ENCODE peak calls at places on chromosomes 6 and 20, in four cellular contexts. C is HL-60, E is K562, F is GM12878. Y is an unnamed sample.

GRCh38 chr6:1363729-1364572 is 25.4 kb upstream of the FOXF2 start:
- DNase-seq in C (peak), E (no peak), F (no peak), Y (no peak)

GRCh38 chr20:38085031-38085430 is 51.5 kb downstream of the RPRD1B start:
- DNase-seq in C (no peak), E (no peak), F (no peak), Y (no peak)

GRCh38 chr6:138293428-138293827 is 75.1 kb upstream of the PBOV1 start:
- DNase-seq in C (no peak), F (no peak), E (no peak), Y (no peak)

GRCh38 chr6:52696418-52696817 is 25.5 kb downstream of the TMEM14A start:
- DNase-seq in C (no peak), E (no peak), F (no peak), Y (no peak)

GRCh38 chr6:41901882-41902519 is 6.8 kb upstream of the USP49 start:
- DNase-seq in F (no peak), C (peak), E (peak), Y (peak)

GRCh38 chr20:934186-934840 is 18.2 kb upstream of the ANGPT4 start:
- DNase-seq in F (no peak), C (no peak), E (no peak), Y (no peak)

GRCh38 chr6:9482030-9482731 is 932.7 kb downstream of the TFAP2A start:
- DNase-seq in C (no peak), E (no peak), F (no peak), Y (no peak)

GRCh38 chr20:45311589-45312211 is 3.6 kb upstream of the MATN4 start:
- DNase-seq in F (no peak), E (peak), C (peak), Y (peak)

GRCh38 chr6:35417979-35418661 is 34.0 kb upstream of the FANCE start:
- DNase-seq in C (peak), E (no peak), F (no peak), Y (no peak)

GRCh38 chr6:1182722-1183521 is 129.0 kb upstream of the FOXQ1 start:
- DNase-seq in E (no peak), F (no peak), C (no peak), Y (no peak)

GRCh38 chr6:118644007-118644406 is 7.4 kb downstream of the CEP85L start:
- DNase-seq in F (no peak), E (no peak), C (no peak), Y (no peak)

GRCh38 chr6:118350881-118351430 is 197.1 kb upstream of the PLN start:
- DNase-seq in E (no peak), C (no peak), F (no peak), Y (no peak)

GRCh38 chr6:11236351-11236750 is 3.9 kb upstream of the NEDD9 start:
- DNase-seq in F (peak), C (no peak), E (no peak), Y (no peak)

GRCh38 chr6:138593100-138593877 is 94.0 kb upstream of the NHSL1 start:
- DNase-seq in F (peak), C (peak), E (no peak), Y (peak)

GRCh38 chr20:44648068-44648467 is 3.4 kb downstream of the ADA start:
- DNase-seq in E (no peak), F (no peak), C (no peak), Y (no peak)

GRCh38 chr6:98877250-98877649 is 42.9 kb downstream of the POU3F2 start:
- DNase-seq in F (no peak), C (no peak), E (no peak), Y (no peak)

GRCh38 chr6:107495196-107495643 is 5.3 kb downstream of the SOBP start:
- DNase-seq in F (no peak), C (no peak), E (no peak), Y (no peak)

GRCh38 chr20:32898721-32899120 is 40.0 kb downstream of the EFCAB8 start:
- DNase-seq in C (no peak), E (no peak), F (no peak), Y (no peak)

GRCh38 chr6:71294121-71294523 is 5.5 kb downstream of the OGFRL1 start:
- DNase-seq in C (no peak), F (no peak), E (no peak), Y (no peak)

GRCh38 chr6:114862064-114862463 is 519.2 kb upstream of the HS3ST5 start:
- DNase-seq in E (no peak), F (no peak), C (no peak), Y (no peak)
- TF ChIP-seq SPI1 in E (no peak), F (no peak), C (no peak), Y (no peak)

GRCh38 chr20:49910340-49910706 is 5.0 kb downstream of the SPATA2 start:
- DNase-seq in E (no peak), F (no peak), C (no peak), Y (no peak)

GRCh38 chr20:49906615-49907154 is 8.6 kb downstream of the SPATA2 start:
- DNase-seq in E (no peak), C (no peak), F (no peak), Y (no peak)

GRCh38 chr20:49907405-49908257 is 7.7 kb downstream of the SPATA2 start:
- DNase-seq in F (no peak), C (no peak), E (no peak), Y (no peak)

GRCh38 chr20:49908258-49908565 is 7.1 kb downstream of the SPATA2 start:
- DNase-seq in C (no peak), F (no peak), E (no peak), Y (no peak)

GRCh38 chr20:49909499-49910339 is 5.6 kb downstream of the SPATA2 start:
- DNase-seq in F (no peak), C (no peak), E (peak), Y (no peak)
- TF ChIP-seq POLR2AphosphoS5 in F (no peak), C (no peak), E (no peak), Y (no peak)

GRCh38 chr6:149852180-149852579 is 12.0 kb downstream of the LRP11 start:
- DNase-seq in F (peak), C (no peak), E (no peak), Y (no peak)

GRCh38 chr6:149854532-149854931 is 9.6 kb downstream of the LRP11 start:
- DNase-seq in E (no peak), F (no peak), C (peak), Y (no peak)

GRCh38 chr6:149855040-149855654 is 9.0 kb downstream of the LRP11 start:
- DNase-seq in C (no peak), E (no peak), F (no peak), Y (no peak)

GRCh38 chr6:149851461-149851860 is 12.7 kb downstream of the LRP11 start:
- DNase-seq in C (no peak), F (no peak), E (no peak), Y (no peak)

DNA sequence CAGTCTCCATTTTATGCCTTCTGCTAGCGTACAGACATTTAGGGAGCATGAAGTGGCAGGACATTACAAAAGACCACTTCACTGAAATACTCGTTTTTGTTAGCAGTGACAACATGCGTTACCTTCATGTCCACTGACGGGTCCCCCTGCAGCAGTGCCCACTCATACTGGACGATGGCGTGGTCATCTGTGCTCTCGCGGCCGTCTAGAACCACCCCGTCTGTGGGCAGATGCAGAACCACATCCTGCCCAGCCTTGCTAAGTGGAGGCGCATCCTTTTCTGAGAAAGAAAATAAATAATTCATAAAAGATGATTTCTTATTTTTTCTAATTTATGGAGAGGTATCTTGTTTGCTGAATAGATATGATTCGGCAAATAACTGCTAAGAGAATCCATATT is 11.3 kb downstream of the LRP11 start:
- DNase-seq in F (no peak), E (no peak), C (no peak), Y (no peak)
- TF ChIP-seq SPI1 in F (no peak), E (no peak), C (no peak), Y (no peak)

DNA sequence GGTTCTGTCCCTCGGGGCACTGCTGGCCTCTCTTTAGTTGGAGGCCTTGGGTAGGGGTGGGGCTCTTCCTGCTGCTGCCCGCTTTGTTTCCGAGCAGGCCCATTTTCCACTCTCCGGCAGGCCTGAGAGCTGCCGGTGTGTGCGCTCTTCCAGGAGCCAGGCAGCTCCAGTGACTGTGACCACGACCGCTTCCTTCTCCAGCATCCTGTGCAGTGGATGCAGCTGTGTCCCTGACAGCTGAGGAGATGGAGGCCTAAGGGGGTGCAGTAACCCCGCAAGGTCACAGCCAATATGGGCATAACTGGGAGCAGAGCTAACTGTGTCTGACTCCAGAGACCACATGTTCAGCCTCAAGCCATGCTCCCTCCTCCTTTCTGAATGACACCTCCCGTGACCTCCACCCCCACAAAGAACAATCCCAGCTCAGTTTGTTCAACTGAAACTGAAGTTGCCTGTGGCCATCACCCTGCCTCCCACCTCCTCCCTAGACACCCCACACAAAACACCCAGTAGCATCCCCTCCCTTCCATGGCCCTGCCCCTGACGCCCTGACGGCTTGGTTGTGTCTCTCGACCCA is 28.0 kb downstream of the SPATA2 start:
- DNase-seq in C (no peak), F (no peak), E (no peak), Y (no peak)
- TF ChIP-seq POLR2AphosphoS5 in C (no peak), F (no peak), E (no peak), Y (no peak)

GRCh38 chr20:12414446-12415274 is 497.0 kb downstream of the BTBD3 start:
- DNase-seq in F (no peak), E (no peak), C (no peak), Y (no peak)
- TF ChIP-seq SPI1 in F (no peak), E (no peak), C (no peak), Y (no peak)

GRCh38 chr20:36856196-36856595 is 19.7 kb upstream of the TLDC2 start:
- DNase-seq in E (no peak), C (no peak), F (no peak), Y (no peak)

GRCh38 chr20:36852187-36852586 is 23.8 kb upstream of the TLDC2 start:
- DNase-seq in C (no peak), E (no peak), F (no peak), Y (no peak)

GRCh38 chr20:36854343-36855240 is 21.3 kb upstream of the TLDC2 start:
- DNase-seq in F (no peak), C (no peak), E (peak), Y (no peak)

GRCh38 chr20:36856691-36857635 is 19.0 kb upstream of the TLDC2 start:
- DNase-seq in E (no peak), F (no peak), C (peak), Y (no peak)

GRCh38 chr20:36855241-36855657 is 20.7 kb upstream of the TLDC2 start:
- DNase-seq in F (no peak), E (no peak), C (no peak), Y (no peak)
- TF ChIP-seq POLR2AphosphoS5 in F (no peak), E (no peak), C (no peak), Y (no peak)

GRCh38 chr6:95519228-95520037 is 57.9 kb upstream of the MANEA start:
- DNase-seq in E (peak), C (no peak), F (no peak), Y (no peak)
- TF ChIP-seq SPI1 in E (peak), C (no peak), F (no peak), Y (no peak)

DNA sequence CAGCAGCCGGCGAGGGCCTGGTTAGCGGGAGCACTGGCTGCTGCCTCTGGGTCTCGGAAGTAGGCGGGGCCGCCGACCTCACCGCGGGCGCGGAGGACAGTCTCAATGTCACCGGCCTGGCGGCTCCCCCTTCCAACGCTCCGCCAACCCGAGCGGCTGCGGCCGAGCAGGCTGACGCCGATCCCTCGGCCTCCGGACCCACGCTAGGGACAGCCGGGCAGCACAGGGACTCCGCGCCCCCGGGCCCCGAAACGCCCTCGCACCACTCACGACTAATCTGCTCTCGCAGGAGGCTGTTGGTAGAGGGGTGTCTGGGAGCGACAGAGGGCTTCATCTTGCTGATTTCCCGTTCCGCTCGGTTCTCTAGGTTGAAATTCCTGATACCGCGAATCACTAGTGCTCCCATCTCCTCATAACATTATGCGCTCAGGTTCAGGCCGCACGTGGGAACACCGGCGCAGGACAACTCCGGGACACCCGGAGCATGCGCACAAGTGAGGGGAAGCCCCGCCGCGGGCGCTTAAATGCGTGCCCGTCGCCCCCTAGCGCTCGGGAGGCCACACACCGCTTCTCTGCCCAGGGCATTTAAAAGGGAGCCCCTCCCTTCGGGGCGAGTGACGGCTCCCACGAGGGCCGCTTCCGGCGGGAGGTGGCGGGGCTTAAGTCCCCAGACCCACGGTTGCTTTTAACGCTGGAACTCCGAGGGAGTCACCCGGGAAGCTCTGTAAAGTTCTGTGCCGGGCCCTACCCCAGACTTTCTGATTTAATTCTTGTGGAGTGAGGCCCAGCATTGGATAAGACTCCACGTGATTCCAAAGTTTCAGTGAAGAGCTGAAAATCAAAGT is at the start of gene NDUFAF4:
- DNase-seq in E (peak), C (peak), F (peak), Y (peak)
- TF ChIP-seq POLR2AphosphoS5 in E (peak), C (peak), F (peak), Y (no peak)

GRCh38 chr20:35304956-35305355 is 12.7 kb upstream of the FAM83C start:
- DNase-seq in E (no peak), F (no peak), C (no peak), Y (no peak)

GRCh38 chr20:35303735-35304431 is 11.7 kb upstream of the FAM83C start:
- DNase-seq in C (peak), F (peak), E (peak), Y (peak)

GRCh38 chr20:35306931-35307517 is 14.8 kb upstream of the FAM83C start:
- DNase-seq in F (no peak), C (peak), E (peak), Y (no peak)

GRCh38 chr20:35307666-35308653 is 15.7 kb upstream of the FAM83C start:
- DNase-seq in C (no peak), F (no peak), E (no peak), Y (no peak)

GRCh38 chr20:35305682-35306556 is 13.7 kb upstream of the FAM83C start:
- DNase-seq in F (no peak), E (peak), C (peak), Y (no peak)
- TF ChIP-seq SPI1 in F (no peak), E (no peak), C (no peak), Y (no peak)

GRCh38 chr6:3278691-3279090 is 19.9 kb downstream of the PSMG4 start:
- DNase-seq in C (no peak), F (no peak), E (no peak), Y (no peak)
- TF ChIP-seq POLR2AphosphoS5 in C (no peak), F (no peak), E (no peak), Y (no peak)